ENCODE peak calls at places on chromosome 6, in six cellular contexts. O is tibial artery, E is adrenal gland, Q is NB4, G is H1, Y is WERI-Rb-1. W is an unnamed sample.

GRCh38 chr6:72589096-72589495 is 32.8 kb upstream of the KCNQ5 start:
- DNase-seq in O (no peak), Q (no peak), G (no peak), E (no peak), Y (no peak), W (no peak)

GRCh38 chr6:53529324-53530036 is 15.4 kb downstream of the GCLC start:
- DNase-seq in E (no peak), Q (no peak), Y (no peak), O (no peak), G (no peak), W (no peak)

GRCh38 chr6:144150673-144151009 is 324 bp downstream of the STX11 start:
- DNase-seq in Y (peak), G (no peak), E (no peak), O (no peak), Q (peak), W (no peak)

GRCh38 chr6:68233623-68234022 is 401.5 kb upstream of the ADGRB3 start:
- DNase-seq in G (no peak), Q (no peak), O (no peak), E (no peak), Y (no peak), W (no peak)

GRCh38 chr6:121614115-121614514 is 178.7 kb downstream of the GJA1 start:
- DNase-seq in O (no peak), E (no peak), Q (no peak), G (no peak), Y (no peak), W (no peak)

GRCh38 chr6:56891754-56892153 is 63.2 kb upstream of the BEND6 start:
- DNase-seq in Y (peak), Q (peak), G (no peak), O (no peak), E (no peak), W (no peak)

GRCh38 chr6:113293106-113293505 is 564.0 kb upstream of the MARCKS start:
- DNase-seq in O (no peak), E (no peak), Q (no peak), Y (no peak), G (no peak), W (no peak)

GRCh38 chr6:163100259-163100658 is 314.3 kb upstream of the QKI start:
- DNase-seq in Q (no peak), Y (no peak), O (no peak), G (no peak), E (no peak), W (no peak)

GRCh38 chr6:57224769-57225515 is 2.8 kb upstream of the RAB23 start:
- DNase-seq in Q (no peak), Y (no peak), E (no peak), O (no peak), G (no peak), W (no peak)

GRCh38 chr6:143740213-143740612 is 62.4 kb downstream of the PHACTR2 start:
- DNase-seq in G (no peak), Q (no peak), O (no peak), Y (no peak), E (no peak), W (no peak)

GRCh38 chr6:49556429-49556837 is 6.0 kb downstream of the C6orf141 start:
- DNase-seq in Q (peak), O (no peak), Y (no peak), G (no peak), E (peak), W (no peak)

GRCh38 chr6:148535976-148536375 is 193.3 kb downstream of the SASH1 start:
- DNase-seq in Y (no peak), G (no peak), E (no peak), O (no peak), Q (no peak), W (peak)

GRCh38 chr6:144332177-144332576 is 47.0 kb downstream of the UTRN start:
- DNase-seq in Q (no peak), O (no peak), E (no peak), G (no peak), Y (no peak), W (no peak)

GRCh38 chr6:18119236-18119635 is 3.2 kb downstream of the NHLRC1 start:
- DNase-seq in O (no peak), E (no peak), G (no peak), Q (no peak), Y (no peak), W (no peak)

GRCh38 chr6:157087974-157088373 is 235.3 kb downstream of the TMEM242 start:
- DNase-seq in Y (no peak), Q (no peak), G (no peak), E (no peak), O (no peak), W (no peak)

GRCh38 chr6:36120539-36120938 is 9.8 kb upstream of the MAPK13 start:
- DNase-seq in O (peak), Y (peak), G (no peak), E (peak), Q (peak), W (no peak)

GRCh38 chr6:71855406-71855805 is 30.9 kb upstream of the RIMS1 start:
- DNase-seq in O (no peak), Q (peak), Y (no peak), G (no peak), E (no peak), W (no peak)

DNA sequence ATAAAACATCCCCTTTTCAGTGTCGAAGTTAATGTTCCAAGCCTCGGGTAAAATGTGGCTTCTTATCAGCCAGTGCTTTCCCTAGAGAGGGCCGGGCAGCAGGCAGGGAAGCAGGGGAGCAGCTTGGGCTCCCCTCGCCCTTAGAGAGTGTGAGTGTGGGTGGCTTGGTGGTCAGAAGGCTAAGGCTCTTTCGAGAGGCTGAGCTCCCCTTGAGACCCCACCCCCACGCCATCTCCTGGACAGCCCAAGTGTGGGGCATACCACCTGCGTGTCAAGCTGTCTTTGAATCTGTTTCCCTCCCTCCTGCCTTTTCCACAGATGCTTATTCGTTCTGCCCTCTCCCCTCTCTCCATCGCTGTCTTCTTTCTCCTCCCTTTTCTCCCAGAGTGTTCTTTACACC is 95.1 kb upstream of the FOXP4 start:
- DNase-seq in E (no peak), Y (peak), O (no peak), Q (no peak), G (no peak), W (no peak)
- TF ChIP-seq CTCF in E (no peak), Y (peak), O (no peak), Q (peak), G (peak), W (no peak)

GRCh38 chr6:119942078-119942752 is 592.7 kb upstream of the MAN1A1 start:
- DNase-seq in E (no peak), Q (no peak), G (no peak), Y (no peak), O (no peak), W (no peak)
- TF ChIP-seq CTCF in E (no peak), Q (no peak), G (no peak), Y (no peak), O (no peak), W (no peak)

DNA sequence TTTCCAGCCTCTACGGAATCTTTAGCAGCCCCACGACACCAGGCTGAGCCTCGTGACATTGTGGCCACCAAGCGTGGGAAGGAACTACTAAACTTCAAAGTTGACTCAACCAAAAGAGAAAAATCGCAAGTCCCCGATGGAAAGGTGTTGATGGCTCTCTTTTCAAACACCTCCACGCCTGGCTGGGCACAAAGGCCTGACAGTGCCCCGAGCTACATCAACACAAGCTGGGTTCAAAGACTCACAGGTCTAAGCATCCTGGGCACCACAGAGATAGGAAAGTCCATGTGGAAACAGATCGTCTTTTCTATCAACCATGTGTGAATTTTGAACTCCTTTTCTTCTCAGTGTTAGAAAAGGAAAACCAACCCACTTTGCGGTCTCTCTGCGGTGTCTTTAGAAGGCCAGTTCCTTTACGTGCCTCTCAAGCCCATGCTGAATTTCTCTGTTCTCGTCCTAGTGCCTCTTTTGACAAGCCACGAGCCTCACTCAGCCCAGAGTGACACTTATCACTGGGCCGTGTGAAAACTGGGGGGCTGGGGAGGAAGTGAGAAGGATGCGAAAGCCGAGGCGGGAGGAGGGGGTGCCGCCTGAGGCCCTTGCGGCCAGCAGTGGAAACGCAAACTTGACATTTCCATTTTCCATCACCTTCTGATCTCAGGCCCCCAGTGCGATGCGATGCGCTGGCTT is 59.4 kb downstream of the GFOD1 start:
- DNase-seq in Y (no peak), G (no peak), O (no peak), E (no peak), Q (no peak), W (no peak)
- TF ChIP-seq CTCF in Y (no peak), G (peak), O (no peak), E (no peak), Q (no peak), W (no peak)

GRCh38 chr6:43856005-43856765 is 86.2 kb downstream of the VEGFA start:
- DNase-seq in Q (peak), O (no peak), Y (peak), E (peak), G (no peak), W (no peak)
- TF ChIP-seq CTCF in Q (peak), O (no peak), Y (peak), E (peak), G (peak), W (peak)

W was measured in AG09309.